ENCODE peak calls at places on chromosomes 1 and 21, in eight cellular contexts. G, O, C, E, P, Y, A and U are unnamed samples.
A peak's percentile ranks its signal among the peaks of the same experiment; 100 is the strongest.

GRCh38 chr1:203644661-203645510 is 18.3 kb downstream of the ATP2B4 start:
- DNase-seq in Y (no peak), P (no peak), A (peak; percentile 74), E (no peak), O (no peak), C (peak; percentile 62), G (peak; percentile 74), U (peak; percentile 74)

GRCh38 chr1:162069334-162070093 is at the start of gene NOS1AP:
- DNase-seq in E (peak; percentile 40), Y (no peak), C (no peak), P (peak; percentile 31), O (no peak), G (peak; percentile 64), A (peak; percentile 57), U (no peak)

GRCh38 chr1:150513275-150513885 is 2.2 kb upstream of the FALEC start:
- DNase-seq in G (no peak), A (no peak), P (no peak), Y (no peak), C (no peak), O (no peak), E (no peak), U (no peak)

GRCh38 chr21:46622226-46622625 is 13.2 kb upstream of the PRMT2 start:
- DNase-seq in A (peak; percentile 73), P (no peak), Y (no peak), E (no peak), C (no peak), O (no peak), G (no peak), U (no peak)

GRCh38 chr1:52707927-52708655 is 9.9 kb upstream of the COA7 start:
- DNase-seq in P (no peak), A (peak; percentile 58), C (peak; percentile 92), E (no peak), G (peak; percentile 68), Y (no peak), O (peak; percentile 65), U (peak; percentile 91)

GRCh38 chr1:62573675-62574074 is 23.6 kb upstream of the ANGPTL3 start:
- DNase-seq in A (no peak), P (no peak), G (no peak), C (no peak), O (no peak), Y (no peak), E (no peak), U (no peak)

GRCh38 chr1:115076384-115076906 is 12.9 kb downstream of the TSPAN2 start:
- DNase-seq in O (no peak), Y (no peak), G (no peak), P (no peak), E (no peak), C (peak; percentile 33), A (no peak), U (no peak)

GRCh38 chr1:64147759-64148158 is 55.7 kb upstream of the UBE2U start:
- DNase-seq in G (no peak), C (peak; percentile 32), O (no peak), Y (no peak), A (no peak), P (no peak), E (no peak), U (no peak)

GRCh38 chr1:107499139-107499744 is 358.4 kb downstream of the NTNG1 start:
- DNase-seq in P (no peak), Y (no peak), A (no peak), E (no peak), C (no peak), O (no peak), G (no peak), U (no peak)

GRCh38 chr1:156882543-156882942 is 11.0 kb upstream of the PEAR1 start:
- DNase-seq in E (no peak), P (no peak), O (no peak), C (no peak), Y (no peak), G (no peak), A (no peak), U (no peak)

GRCh38 chr1:32063261-32063681 is 9.5 kb upstream of the TMEM39B start:
- DNase-seq in G (peak; percentile 70), Y (no peak), C (peak; percentile 81), A (peak; percentile 61), E (no peak), O (no peak), P (no peak), U (peak; percentile 52)

GRCh38 chr21:34800797-34801518 is 132.2 kb downstream of the CLIC6 start:
- DNase-seq in E (no peak), P (no peak), C (peak; percentile 38), A (no peak), O (no peak), G (no peak), Y (no peak), U (peak; percentile 49)

GRCh38 chr1:233561708-233562426 is 52.0 kb upstream of the KCNK1 start:
- DNase-seq in C (no peak), E (no peak), Y (no peak), A (no peak), G (no peak), P (no peak), O (no peak), U (no peak)

GRCh38 chr1:187408217-187409004 is 579.7 kb downstream of the PLA2G4A start:
- DNase-seq in G (no peak), A (peak; percentile 7), O (no peak), P (no peak), Y (no peak), C (peak; percentile 2), E (no peak), U (peak; percentile 85)

GRCh38 chr1:76759950-76760349 is 107.3 kb upstream of the ST6GALNAC5 start:
- DNase-seq in C (no peak), Y (no peak), A (peak; percentile 81), G (no peak), E (no peak), P (peak; percentile 95), O (peak; percentile 11), U (peak; percentile 17)

GRCh38 chr1:155085504-155086181 is 7.0 kb downstream of the EFNA3 start:
- DNase-seq in O (no peak), A (peak; percentile 41), E (peak; percentile 42), G (peak; percentile 61), P (no peak), C (peak; percentile 20), Y (no peak), U (no peak)

GRCh38 chr1:115183158-115183557 is 93.9 kb upstream of the TSPAN2 start:
- DNase-seq in C (no peak), Y (peak; percentile 16), A (no peak), G (no peak), O (no peak), P (no peak), E (no peak), U (no peak)

GRCh38 chr1:87754036-87754603 is 425.4 kb downstream of the LMO4 start:
- DNase-seq in C (no peak), O (no peak), A (no peak), G (no peak), E (no peak), Y (no peak), P (no peak), U (no peak)

GRCh38 chr1:40309374-40310128 is 7.5 kb downstream of the COL9A2 start:
- DNase-seq in A (no peak), O (no peak), E (no peak), C (peak; percentile 18), G (no peak), P (no peak), Y (no peak), U (peak; percentile 76)

GRCh38 chr1:48493970-48494769 is 22.2 kb upstream of the SPATA6 start:
- DNase-seq in G (peak; percentile 54), C (peak; percentile 85), E (no peak), Y (no peak), P (no peak), A (peak; percentile 60), O (no peak), U (peak; percentile 74)

GRCh38 chr21:46000731-46001641 is 19.4 kb downstream of the COL6A1 start:
- DNase-seq in E (no peak), O (no peak), C (no peak), G (no peak), A (no peak), Y (no peak), P (no peak), U (no peak)

GRCh38 chr1:235809949-235810348 is 56.8 kb downstream of the LYST start:
- DNase-seq in Y (no peak), C (peak; percentile 58), O (no peak), E (no peak), G (peak; percentile 17), A (no peak), P (no peak), U (peak; percentile 66)

GRCh38 chr1:147167361-147167760 is 4.9 kb downstream of the PRKAB2 start:
- DNase-seq in O (peak; percentile 69), G (peak; percentile 76), A (peak; percentile 96), E (no peak), Y (no peak), P (no peak), C (peak; percentile 94), U (peak; percentile 98)

GRCh38 chr1:97210302-97210701 is 488.7 kb downstream of the PTBP2 start:
- DNase-seq in O (no peak), P (no peak), Y (no peak), G (no peak), C (peak; percentile 11), E (no peak), A (no peak), U (peak; percentile 8)